ENCODE peak calls at places on chromosomes 7 and 10, in five cellular contexts. One of them, this sample, is unnamed.

GRCh38 chr7:128408709-128409434 is 910 bp downstream of the IMPDH1 start:
- DNase-seq in HCT116: no peak
- DNase-seq in mammary epithelial cell: no peak
- DNase-seq in keratinocyte: no peak
- DNase-seq in IMR-90: peak; percentile 31
- DNase-seq in this sample: peak; percentile 41

GRCh38 chr10:128125416-128125943 is 743 bp downstream of the MKI67 start:
- DNase-seq in HCT116: no peak
- DNase-seq in mammary epithelial cell: peak; percentile 19
- DNase-seq in keratinocyte: no peak
- DNase-seq in IMR-90: no peak
- DNase-seq in this sample: peak; percentile 65

GRCh38 chr7:20133803-20134202 is 83.4 kb downstream of the MACC1 start:
- DNase-seq in HCT116: no peak
- DNase-seq in mammary epithelial cell: no peak
- DNase-seq in keratinocyte: no peak
- DNase-seq in IMR-90: no peak
- DNase-seq in this sample: no peak

GRCh38 chr10:129755075-129756020 is 208.7 kb downstream of the EBF3 start:
- DNase-seq in HCT116: no peak
- DNase-seq in mammary epithelial cell: no peak
- DNase-seq in keratinocyte: no peak
- DNase-seq in IMR-90: no peak
- DNase-seq in this sample: peak; percentile 10

GRCh38 chr7:98212532-98213041 is 1.3 kb downstream of the BHLHA15 start:
- DNase-seq in HCT116: no peak
- DNase-seq in mammary epithelial cell: no peak
- DNase-seq in keratinocyte: no peak
- DNase-seq in IMR-90: no peak
- DNase-seq in this sample: no peak

GRCh38 chr10:52229271-52229931 is 84.7 kb upstream of the DKK1 start:
- DNase-seq in HCT116: no peak
- DNase-seq in mammary epithelial cell: peak; percentile 80
- DNase-seq in keratinocyte: no peak
- DNase-seq in IMR-90: peak; percentile 63
- DNase-seq in this sample: no peak

GRCh38 chr7:5477723-5478531 is 54.3 kb upstream of the TNRC18 start:
- DNase-seq in HCT116: no peak
- DNase-seq in mammary epithelial cell: no peak
- DNase-seq in keratinocyte: no peak
- DNase-seq in IMR-90: no peak
- DNase-seq in this sample: no peak

GRCh38 chr10:99788598-99789259 is 6.3 kb downstream of the ABCC2 start:
- DNase-seq in HCT116: no peak
- DNase-seq in mammary epithelial cell: no peak
- DNase-seq in keratinocyte: no peak
- DNase-seq in IMR-90: peak; percentile 73
- DNase-seq in this sample: peak; percentile 38

GRCh38 chr10:97553575-97554100 is 18.9 kb upstream of the ANKRD2 start:
- DNase-seq in HCT116: no peak
- DNase-seq in mammary epithelial cell: peak; percentile 56
- DNase-seq in keratinocyte: no peak
- DNase-seq in IMR-90: peak; percentile 70
- DNase-seq in this sample: peak; percentile 47

GRCh38 chr10:33099748-33100147 is 141.7 kb upstream of the ITGB1 start:
- DNase-seq in HCT116: no peak
- DNase-seq in mammary epithelial cell: no peak
- DNase-seq in keratinocyte: no peak
- DNase-seq in IMR-90: peak; percentile 76
- DNase-seq in this sample: no peak

GRCh38 chr7:128459394-128459878 is 3.8 kb downstream of the HILPDA start:
- DNase-seq in HCT116: peak; percentile 59
- DNase-seq in mammary epithelial cell: peak; percentile 52
- DNase-seq in keratinocyte: no peak
- DNase-seq in IMR-90: peak; percentile 75
- DNase-seq in this sample: peak; percentile 78

GRCh38 chr7:127819975-127820778 is 168.2 kb downstream of the SND1 start:
- DNase-seq in HCT116: peak; percentile 6
- DNase-seq in mammary epithelial cell: peak; percentile 11
- DNase-seq in keratinocyte: no peak
- DNase-seq in IMR-90: peak; percentile 70
- DNase-seq in this sample: no peak

GRCh38 chr10:13987472-13987871 is 343.3 kb downstream of the FRMD4A start:
- DNase-seq in HCT116: no peak
- DNase-seq in mammary epithelial cell: peak; percentile 71
- DNase-seq in keratinocyte: no peak
- DNase-seq in IMR-90: peak; percentile 91
- DNase-seq in this sample: no peak

GRCh38 chr10:4945706-4946348 is 17.4 kb upstream of the AKR1C1 start:
- DNase-seq in HCT116: no peak
- DNase-seq in mammary epithelial cell: no peak
- DNase-seq in keratinocyte: no peak
- DNase-seq in IMR-90: peak; percentile 3
- DNase-seq in this sample: no peak

GRCh38 chr10:7159517-7159916 is 251.3 kb downstream of the SFMBT2 start:
- DNase-seq in HCT116: no peak
- DNase-seq in mammary epithelial cell: no peak
- DNase-seq in keratinocyte: no peak
- DNase-seq in IMR-90: no peak
- DNase-seq in this sample: no peak

GRCh38 chr7:2880051-2880450 is 35.9 kb upstream of the GNA12 start:
- DNase-seq in HCT116: no peak
- DNase-seq in mammary epithelial cell: no peak
- DNase-seq in keratinocyte: no peak
- DNase-seq in IMR-90: no peak
- DNase-seq in this sample: no peak

GRCh38 chr10:94777886-94778458 is 15.5 kb downstream of the CYP2C19 start:
- DNase-seq in HCT116: no peak
- DNase-seq in mammary epithelial cell: no peak
- DNase-seq in keratinocyte: no peak
- DNase-seq in IMR-90: no peak
- DNase-seq in this sample: no peak

GRCh38 chr7:103573479-103574058 is 127.6 kb upstream of the SLC26A5 start:
- DNase-seq in HCT116: peak; percentile 18
- DNase-seq in mammary epithelial cell: peak; percentile 15
- DNase-seq in keratinocyte: no peak
- DNase-seq in IMR-90: peak; percentile 59
- DNase-seq in this sample: no peak

GRCh38 chr7:82745117-82745516 is 301.5 kb upstream of the CACNA2D1 start:
- DNase-seq in HCT116: no peak
- DNase-seq in mammary epithelial cell: no peak
- DNase-seq in keratinocyte: no peak
- DNase-seq in IMR-90: peak; percentile 8
- DNase-seq in this sample: no peak

GRCh38 chr10:13614530-13615332 is 28.0 kb downstream of the PRPF18 start:
- DNase-seq in HCT116: no peak
- DNase-seq in mammary epithelial cell: peak; percentile 64
- DNase-seq in keratinocyte: no peak
- DNase-seq in IMR-90: peak; percentile 78
- DNase-seq in this sample: no peak

GRCh38 chr7:28405662-28406061 is 6.7 kb upstream of the CREB5 start:
- DNase-seq in HCT116: no peak
- DNase-seq in mammary epithelial cell: peak; percentile 97
- DNase-seq in keratinocyte: no peak
- DNase-seq in IMR-90: peak; percentile 97
- DNase-seq in this sample: no peak

GRCh38 chr7:134458341-134458805 is 527 bp downstream of the AKR1B1 start:
- DNase-seq in HCT116: no peak
- DNase-seq in mammary epithelial cell: peak; percentile 74
- DNase-seq in keratinocyte: no peak
- DNase-seq in IMR-90: peak; percentile 34
- DNase-seq in this sample: peak; percentile 50

GRCh38 chr7:44565795-44566559 is 7.7 kb downstream of the DDX56 start:
- DNase-seq in HCT116: no peak
- DNase-seq in mammary epithelial cell: no peak
- DNase-seq in keratinocyte: no peak
- DNase-seq in IMR-90: no peak
- DNase-seq in this sample: no peak

GRCh38 chr7:98984126-98984525 is 105.8 kb downstream of the TRRAP start:
- DNase-seq in HCT116: no peak
- DNase-seq in mammary epithelial cell: no peak
- DNase-seq in keratinocyte: no peak
- DNase-seq in IMR-90: no peak
- DNase-seq in this sample: no peak

DNA sequence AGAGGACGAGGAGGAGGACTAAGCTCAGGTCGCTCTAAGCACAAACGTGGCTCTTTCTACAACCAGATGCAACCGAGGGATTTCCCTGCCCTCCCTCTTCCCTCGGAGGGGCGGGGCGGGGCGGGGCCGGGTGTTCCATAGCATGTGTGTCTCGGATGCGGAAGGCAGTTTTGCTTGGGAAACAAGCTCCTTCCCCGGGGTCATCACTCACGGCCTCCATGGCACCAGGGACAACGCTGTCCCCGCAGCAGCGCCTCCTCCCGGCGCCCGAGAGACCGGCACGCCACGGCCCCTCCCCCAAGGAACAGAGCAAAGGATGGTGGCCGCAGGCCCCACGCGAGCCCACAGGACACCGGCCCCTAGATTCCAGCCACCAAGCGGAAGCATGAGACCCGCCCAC is 110.5 kb downstream of the PAXIP1 start:
- DNase-seq in HCT116: no peak
- DNase-seq in mammary epithelial cell: no peak
- DNase-seq in keratinocyte: no peak
- DNase-seq in IMR-90: no peak
- DNase-seq in this sample: peak; percentile 27
- H3K4me3 ChIP-seq in HCT116: no peak overlapping the region
- H3K4me3 ChIP-seq in mammary epithelial cell: no peak overlapping the region
- H3K4me3 ChIP-seq in keratinocyte: no peak overlapping the region
- H3K4me3 ChIP-seq in IMR-90: no peak overlapping the region
- H3K4me3 ChIP-seq in this sample: no peak overlapping the region

DNA sequence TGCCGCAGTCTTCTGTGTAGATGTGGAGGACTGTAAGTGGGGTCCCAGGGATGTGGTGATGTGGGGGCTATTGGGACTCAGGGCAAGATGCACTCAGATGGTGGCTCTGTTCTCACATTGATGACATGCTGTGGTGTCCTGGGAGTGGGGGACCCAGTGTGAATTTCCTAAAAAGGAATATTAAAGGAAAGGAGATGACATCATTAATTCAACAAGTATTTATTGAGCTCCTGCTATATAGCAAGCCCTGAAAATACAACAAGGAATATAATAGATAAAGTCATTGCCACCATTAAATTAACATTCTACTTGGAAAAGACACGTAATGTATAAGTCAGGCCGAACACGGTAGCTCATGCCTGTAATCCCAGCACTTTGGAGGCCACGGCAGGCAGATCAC is 61.9 kb upstream of the MNX1 start:
- DNase-seq in HCT116: no peak
- DNase-seq in mammary epithelial cell: no peak
- DNase-seq in keratinocyte: no peak
- DNase-seq in IMR-90: no peak
- DNase-seq in this sample: no peak
- TF ChIP-seq CTCF in HCT116: no peak
- TF ChIP-seq CTCF in mammary epithelial cell: no peak
- TF ChIP-seq CTCF in keratinocyte: no peak
- TF ChIP-seq CTCF in IMR-90: no peak
- TF ChIP-seq CTCF in this sample: no peak

DNA sequence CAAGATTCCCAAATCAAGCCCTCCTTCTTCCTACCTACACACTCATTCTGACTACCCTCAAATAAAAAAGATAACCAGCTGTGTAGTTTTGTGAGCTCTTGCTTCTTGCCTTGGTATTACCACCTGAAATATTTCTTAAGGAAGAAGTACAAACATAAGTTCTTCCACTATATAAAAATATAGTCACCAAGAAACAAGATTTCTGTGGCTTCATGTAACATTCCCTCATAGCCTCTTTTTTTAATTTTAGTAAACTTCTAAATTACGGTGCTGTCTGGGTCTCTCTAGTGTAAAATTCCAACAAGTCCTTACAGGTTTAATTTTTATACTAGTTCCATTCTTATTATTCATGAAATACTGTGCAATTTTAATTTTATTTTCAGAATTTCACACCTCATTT is 9.0 kb downstream of the SKAP2 start:
- DNase-seq in HCT116: no peak
- DNase-seq in mammary epithelial cell: peak; percentile 47
- DNase-seq in keratinocyte: no peak
- DNase-seq in IMR-90: no peak
- DNase-seq in this sample: no peak
- H3K9ac ChIP-seq in HCT116: no peak overlapping the region
- H3K9ac ChIP-seq in mammary epithelial cell: peak overlapping the region; percentile 91
- H3K9ac ChIP-seq in keratinocyte: peak overlapping the region; percentile 79
- H3K9ac ChIP-seq in IMR-90: no peak overlapping the region
- H3K9ac ChIP-seq in this sample: no peak overlapping the region

DNA sequence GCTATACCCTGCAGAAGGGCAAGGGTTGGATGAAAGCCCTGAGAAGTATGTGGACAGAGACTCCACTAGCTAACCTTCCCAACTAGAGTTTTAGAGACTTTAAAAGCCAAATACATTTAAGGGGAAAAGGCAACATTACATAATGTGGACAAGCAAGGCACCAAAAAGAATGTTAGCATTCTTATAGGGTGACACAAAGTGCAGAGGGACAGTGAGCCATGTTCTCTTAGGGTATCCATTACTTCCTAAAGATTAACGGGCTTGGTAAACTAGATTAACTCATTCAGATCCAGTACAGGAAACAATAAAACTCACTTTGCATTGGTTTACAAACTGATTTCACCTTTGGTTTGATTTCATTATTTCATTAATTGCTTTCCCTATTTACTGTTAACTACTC is 85.1 kb upstream of the INHBA start:
- DNase-seq in HCT116: no peak
- DNase-seq in mammary epithelial cell: no peak
- DNase-seq in keratinocyte: no peak
- DNase-seq in IMR-90: no peak
- DNase-seq in this sample: no peak
- H3K4me3 ChIP-seq in HCT116: no peak overlapping the region
- H3K4me3 ChIP-seq in mammary epithelial cell: no peak overlapping the region
- H3K4me3 ChIP-seq in keratinocyte: no peak overlapping the region
- H3K4me3 ChIP-seq in IMR-90: no peak overlapping the region
- H3K4me3 ChIP-seq in this sample: no peak overlapping the region

This sample was measured in colonic mucosa.